ENCODE peak calls at places on chromosome 21, in four cellular contexts. O is GM12892, A is breast epithelium, M is K562. C is an unnamed sample.

GRCh38 chr21:17931080-17931479 is 111.9 kb upstream of the C21orf91 start:
- DNase-seq in O (no peak), M (no peak), A (no peak), C (no peak)

GRCh38 chr21:20110368-20110767 is 887.8 kb upstream of the NCAM2 start:
- DNase-seq in M (no peak), O (no peak), A (no peak), C (no peak)

GRCh38 chr21:34907783-34908423 is 141.2 kb downstream of the RUNX1 start:
- DNase-seq in A (no peak), M (no peak), O (no peak), C (no peak)

GRCh38 chr21:34227386-34227852 is 136.4 kb upstream of the KCNE2 start:
- DNase-seq in A (no peak), M (no peak), O (no peak), C (no peak)

GRCh38 chr21:20459838-20460237 is 538.4 kb upstream of the NCAM2 start:
- DNase-seq in A (no peak), M (no peak), O (no peak), C (no peak)

GRCh38 chr21:34558166-34558565 is 46.2 kb upstream of the KCNE1 start:
- DNase-seq in O (no peak), M (no peak), A (no peak), C (no peak)

GRCh38 chr21:27817902-27818623 is 851.2 kb upstream of the ADAMTS5 start:
- DNase-seq in M (no peak), A (no peak), O (no peak), C (no peak)

GRCh38 chr21:40158356-40158755 is 291.1 kb downstream of the PCP4 start:
- DNase-seq in A (no peak), M (no peak), O (no peak), C (no peak)

GRCh38 chr21:39175154-39175553 is 8.1 kb downstream of the PSMG1 start:
- DNase-seq in M (no peak), O (no peak), A (no peak), C (no peak)

GRCh38 chr21:46089285-46089684 is 8.6 kb upstream of the COL6A2 start:
- DNase-seq in A (no peak), O (no peak), M (no peak), C (no peak)

GRCh38 chr21:32184485-32184884 is 94.4 kb downstream of the MIS18A start:
- DNase-seq in A (no peak), M (no peak), O (no peak), C (no peak)

GRCh38 chr21:19640964-19641363 is 1237.4 kb upstream of the TMPRSS15 start:
- DNase-seq in O (no peak), M (no peak), A (no peak), C (no peak)

GRCh38 chr21:35678393-35678792 is 381.9 kb downstream of the SETD4 start:
- DNase-seq in A (no peak), O (no peak), M (no peak), C (no peak)

GRCh38 chr21:32941263-32941662 is 84.5 kb upstream of the OLIG2 start:
- DNase-seq in A (no peak), O (no peak), M (no peak), C (no peak)

GRCh38 chr21:38439336-38439900 is 58.9 kb downstream of the ERG start:
- DNase-seq in O (no peak), A (no peak), M (no peak), C (no peak)

GRCh38 chr21:34284613-34285160 is 79.1 kb upstream of the KCNE2 start:
- DNase-seq in O (no peak), M (no peak), A (no peak), C (no peak)

GRCh38 chr21:30831194-30831765 is 1.7 kb upstream of the KRTAP7-1 start:
- DNase-seq in M (peak), O (peak), A (no peak), C (no peak)

GRCh38 chr21:37365657-37366487 is 701 bp upstream of the DYRK1A start:
- DNase-seq in A (peak), M (peak), O (no peak), C (peak)
- TF ChIP-seq POLR2A in A (peak), M (peak), O (peak), C (no peak)

DNA sequence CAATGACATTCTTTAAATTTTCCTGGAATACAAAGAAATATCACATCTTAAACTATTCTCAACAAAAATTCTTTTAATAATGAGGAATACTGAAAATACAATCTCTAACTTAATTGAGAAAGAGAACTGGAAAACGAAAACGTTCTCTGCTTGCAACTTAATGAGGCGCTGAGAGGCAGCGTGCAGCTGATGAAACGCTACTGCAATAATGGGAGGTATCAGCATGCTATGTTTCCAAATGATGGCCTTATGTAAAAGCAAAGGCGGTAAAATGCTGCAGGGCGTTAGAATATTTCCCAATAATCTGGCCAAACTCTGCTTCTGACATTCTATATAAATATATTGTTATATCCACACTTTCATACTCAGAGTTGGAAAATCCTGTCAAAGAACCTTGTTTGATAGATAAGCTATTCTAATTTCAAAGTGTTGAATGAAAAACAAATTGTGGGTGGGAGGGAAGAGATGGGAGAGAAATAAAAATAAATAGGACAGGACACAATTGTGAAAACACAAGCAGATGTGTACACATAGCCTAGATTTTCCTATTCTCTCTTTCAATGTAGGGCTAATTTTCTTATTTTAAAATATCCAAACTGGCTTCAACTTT is 70.9 kb downstream of the APP start:
- DNase-seq in O (no peak), M (no peak), A (no peak), C (no peak)
- TF ChIP-seq POLR2AphosphoS5 in O (no peak), M (no peak), A (no peak), C (no peak)

GRCh38 chr21:25550352-25550751 is 56.9 kb downstream of the MRPL39 start:
- DNase-seq in O (no peak), M (no peak), A (no peak), C (no peak)
- TF ChIP-seq POLR2A in O (no peak), M (no peak), A (no peak), C (no peak)

GRCh38 chr21:14787312-14787711 is 241.2 kb upstream of the SAMSN1 start:
- DNase-seq in M (no peak), O (no peak), A (no peak), C (no peak)
- TF ChIP-seq POLR2AphosphoS5 in M (no peak), O (no peak), A (no peak), C (no peak)

GRCh38 chr21:42234464-42235241 is 15.7 kb downstream of the ABCG1 start:
- DNase-seq in O (peak), A (no peak), M (peak), C (peak)
- TF ChIP-seq POLR2A in O (no peak), A (no peak), M (no peak), C (no peak)

GRCh38 chr21:16069713-16070112 is 339.9 kb downstream of the USP25 start:
- DNase-seq in M (no peak), A (no peak), O (no peak), C (no peak)

GRCh38 chr21:16072176-16072575 is 342.4 kb downstream of the USP25 start:
- DNase-seq in A (no peak), M (no peak), O (no peak), C (no peak)

GRCh38 chr21:16070207-16070651 is 340.4 kb downstream of the USP25 start:
- DNase-seq in M (no peak), A (no peak), O (no peak), C (no peak)

GRCh38 chr21:16071761-16072160 is 342.0 kb downstream of the USP25 start:
- DNase-seq in O (no peak), A (no peak), M (no peak), C (no peak)

DNA sequence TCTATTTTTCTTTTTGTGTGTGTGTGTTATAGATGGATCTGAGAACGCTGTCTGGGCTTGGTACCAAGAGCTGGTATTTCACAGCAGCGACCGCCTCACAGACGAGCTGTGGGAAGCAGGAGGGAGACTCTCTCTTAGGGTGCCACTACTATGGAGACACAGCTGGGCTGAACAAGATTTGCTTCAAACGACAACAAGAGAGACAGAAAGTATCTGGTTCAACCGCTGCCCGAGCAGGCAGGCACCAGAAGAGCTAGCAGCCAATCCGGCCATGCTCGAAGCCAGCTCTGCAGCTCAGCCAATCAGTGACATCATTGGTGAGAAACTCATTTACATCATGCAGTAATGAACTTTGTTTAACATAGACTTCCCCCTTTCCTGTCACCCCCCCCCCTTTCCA is 341.3 kb downstream of the USP25 start:
- DNase-seq in A (no peak), M (no peak), O (no peak), C (no peak)
- TF ChIP-seq POLR2AphosphoS5 in A (no peak), M (no peak), O (no peak), C (no peak)

GRCh38 chr21:45074048-45074817 is at the start of gene ADARB1:
- DNase-seq in M (peak), O (peak), A (peak), C (peak)
- TF ChIP-seq POLR2A in M (peak), O (peak), A (no peak), C (no peak)

DNA sequence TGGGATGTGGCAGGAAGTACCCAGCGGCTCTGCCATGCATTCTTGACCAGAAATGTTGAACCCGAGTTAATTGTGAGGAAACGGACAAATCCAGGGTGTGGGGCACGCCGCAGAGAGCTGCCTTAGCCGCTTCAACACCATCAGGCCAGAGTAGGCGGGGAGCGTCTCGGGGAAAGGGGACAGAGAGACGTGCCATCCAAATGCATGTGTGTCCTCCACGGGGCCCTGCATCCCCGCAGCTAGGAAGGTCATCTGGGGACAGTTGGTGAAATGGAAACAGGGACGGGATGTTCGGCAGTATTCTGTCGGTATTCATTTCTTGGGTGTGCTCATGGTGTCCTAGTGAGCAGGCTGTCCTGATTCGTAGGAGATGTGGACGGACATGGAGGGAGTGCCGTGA is 59.1 kb upstream of the TRAPPC10 start:
- DNase-seq in M (no peak), O (no peak), A (no peak), C (no peak)
- TF ChIP-seq POLR2AphosphoS5 in M (no peak), O (no peak), A (no peak), C (no peak)

GRCh38 chr21:44331209-44331608 is 8.0 kb downstream of the CFAP410 start:
- DNase-seq in A (no peak), M (no peak), O (no peak), C (no peak)

GRCh38 chr21:44329086-44329889 is 9.9 kb downstream of the CFAP410 start:
- DNase-seq in M (no peak), A (no peak), O (no peak), C (no peak)

GRCh38 chr21:44331650-44332306 is 7.4 kb downstream of the CFAP410 start:
- DNase-seq in O (no peak), M (no peak), A (no peak), C (no peak)

GRCh38 chr21:44330698-44331097 is 8.5 kb downstream of the CFAP410 start:
- DNase-seq in A (no peak), O (no peak), M (no peak), C (no peak)

GRCh38 chr21:44329971-44330681 is 9.1 kb downstream of the CFAP410 start:
- DNase-seq in A (no peak), M (no peak), O (no peak), C (no peak)
- TF ChIP-seq POLR2A in A (no peak), M (peak), O (peak), C (no peak)

GRCh38 chr21:41767606-41768370 is 936 bp upstream of the RIPK4 start:
- DNase-seq in A (no peak), O (no peak), M (no peak), C (no peak)

GRCh38 chr21:41766051-41766882 is 585 bp downstream of the RIPK4 start:
- DNase-seq in O (no peak), M (no peak), A (no peak), C (peak)

GRCh38 chr21:41768371-41769042 is 1.7 kb upstream of the RIPK4 start:
- DNase-seq in A (peak), O (no peak), M (no peak), C (no peak)

GRCh38 chr21:41765393-41765950 is 1.4 kb downstream of the RIPK4 start:
- DNase-seq in M (no peak), A (no peak), O (no peak), C (peak)

GRCh38 chr21:41766883-41767605 is at the start of gene RIPK4:
- DNase-seq in O (no peak), M (no peak), A (peak), C (no peak)
- TF ChIP-seq POLR2AphosphoS5 in O (no peak), M (no peak), A (peak), C (peak)

C was measured in spleen.